ENCODE peak calls at places on chromosomes 16 and 17, in six cellular contexts. U is OCI-LY7, Q is HCT116, N is PC-3, J is SK-N-SH, V is MM.1S. W is an unnamed sample.

GRCh38 chr16:52547001-52547833 is at the start of gene TOX3:
- DNase-seq in J (peak; percentile 48), N (no peak), V (no peak), Q (no peak), U (no peak), W (peak; percentile 64)

GRCh38 chr17:39916918-39917317 is 1.5 kb downstream of the GSDMB start:
- DNase-seq in Q (no peak), J (no peak), N (no peak), U (no peak), V (no peak), W (peak; percentile 47)

GRCh38 chr17:50575581-50576210 is 15.2 kb downstream of the CACNA1G start:
- DNase-seq in N (no peak), V (peak; percentile 19), U (no peak), J (no peak), Q (no peak), W (peak; percentile 46)

GRCh38 chr16:50396770-50397525 is 28.2 kb upstream of the BRD7 start:
- DNase-seq in Q (peak; percentile 92), U (no peak), V (no peak), J (no peak), N (peak; percentile 93), W (no peak)

GRCh38 chr17:74330446-74330845 is 4.4 kb downstream of the KIF19 start:
- DNase-seq in J (no peak), Q (no peak), N (no peak), U (no peak), V (no peak), W (no peak)

GRCh38 chr17:65455972-65456343 is 105.5 kb downstream of the AXIN2 start:
- DNase-seq in V (no peak), Q (no peak), N (peak; percentile 43), U (peak; percentile 8), J (peak; percentile 58), W (peak; percentile 68)

GRCh38 chr17:76353599-76354316 is at the start of gene PRPSAP1:
- DNase-seq in J (peak; percentile 97), N (peak; percentile 97), Q (peak; percentile 93), V (peak; percentile 95), U (peak; percentile 97), W (peak; percentile 96)

GRCh38 chr16:89615596-89616090 is 2.2 kb downstream of the DPEP1 start:
- DNase-seq in Q (no peak), N (no peak), V (no peak), U (no peak), J (peak; percentile 87), W (peak; percentile 68)

GRCh38 chr17:48374650-48375230 is 55.3 kb downstream of the SKAP1 start:
- DNase-seq in N (peak; percentile 72), U (peak; percentile 66), Q (peak; percentile 63), V (peak; percentile 41), J (peak; percentile 24), W (peak; percentile 85)

GRCh38 chr16:739560-740458 is 988 bp downstream of the CIAO3 start:
- DNase-seq in V (no peak), J (no peak), N (no peak), Q (no peak), U (no peak), W (no peak)

GRCh38 chr17:79940381-79941087 is 95.1 kb downstream of the TBC1D16 start:
- DNase-seq in Q (no peak), J (no peak), U (no peak), N (no peak), V (no peak), W (no peak)

GRCh38 chr17:50830994-50831393 is 4.4 kb upstream of the WFIKKN2 start:
- DNase-seq in Q (no peak), N (no peak), U (no peak), V (no peak), J (peak; percentile 61), W (peak; percentile 33)

GRCh38 chr16:77449208-77449607 is 14.4 kb upstream of the ADAMTS18 start:
- DNase-seq in J (no peak), V (no peak), Q (no peak), U (no peak), N (no peak), W (no peak)

GRCh38 chr17:62703269-62703775 is 75.9 kb downstream of the MRC2 start:
- DNase-seq in U (no peak), N (peak; percentile 97), J (no peak), V (no peak), Q (no peak), W (no peak)

GRCh38 chr16:64830653-64831052 is 291.2 kb downstream of the CDH11 start:
- DNase-seq in Q (no peak), U (no peak), N (peak; percentile 16), J (no peak), V (no peak), W (no peak)

GRCh38 chr16:83533193-83533592 is 274.6 kb upstream of the HSBP1 start:
- DNase-seq in J (no peak), V (no peak), N (peak; percentile 37), U (no peak), Q (no peak), W (no peak)

GRCh38 chr16:49443576-49443975 is 70.0 kb downstream of the C16orf78 start:
- DNase-seq in N (no peak), U (no peak), J (no peak), V (no peak), Q (no peak), W (no peak)

GRCh38 chr16:9469512-9469911 is 378.1 kb downstream of the HAPSTR1 start:
- DNase-seq in V (no peak), N (no peak), J (no peak), U (no peak), Q (no peak), W (no peak)

GRCh38 chr17:61570118-61570517 is 20.9 kb downstream of the NACA2 start:
- DNase-seq in N (peak; percentile 73), U (peak; percentile 30), Q (peak; percentile 68), V (no peak), J (no peak), W (no peak)

GRCh38 chr16:81553080-81553813 is 108.6 kb downstream of the CMIP start:
- DNase-seq in N (no peak), Q (no peak), U (no peak), V (no peak), J (peak; percentile 48), W (no peak)

GRCh38 chr17:74274703-74275340 is 788 bp downstream of the DNAI2 start:
- DNase-seq in V (no peak), J (no peak), Q (no peak), U (peak; percentile 20), N (no peak), W (no peak)

GRCh38 chr16:6616746-6617145 is 715.9 kb upstream of the RBFOX1 start:
- DNase-seq in Q (no peak), U (no peak), V (no peak), J (no peak), N (no peak), W (no peak)

GRCh38 chr16:6615661-6616060 is 717.0 kb upstream of the RBFOX1 start:
- DNase-seq in Q (no peak), J (no peak), N (no peak), U (no peak), V (no peak), W (no peak)

DNA sequence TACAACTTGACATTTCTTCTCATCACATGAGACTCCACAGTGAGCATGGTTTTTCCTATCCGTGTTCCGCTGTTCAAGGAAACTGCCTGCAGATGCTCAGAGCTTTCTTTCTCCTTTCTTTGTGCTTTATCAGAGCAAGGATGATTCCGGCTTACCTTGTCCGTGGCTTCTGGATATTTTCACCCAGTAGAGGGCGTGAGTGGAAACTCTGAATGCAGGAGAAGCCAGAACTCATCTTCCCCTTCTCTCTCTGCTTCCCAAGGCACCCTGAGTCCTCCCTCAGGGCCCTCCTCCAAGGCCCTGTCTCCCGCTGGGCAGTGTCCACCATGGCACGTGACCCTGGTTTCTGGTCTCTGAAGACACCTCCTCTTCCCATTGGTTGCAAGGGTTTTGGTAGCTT is 721.1 kb upstream of the RBFOX1 start:
- DNase-seq in Q (no peak), N (no peak), J (no peak), U (no peak), V (no peak), W (peak; percentile 53)
- TF ChIP-seq EZH2phosphoT487 in Q (no peak), N (no peak), J (no peak), U (no peak), V (no peak), W (no peak)

GRCh38 chr16:3582276-3583165 is 5.3 kb upstream of the NLRC3 start:
- DNase-seq in J (no peak), U (no peak), N (no peak), Q (no peak), V (no peak), W (no peak)

GRCh38 chr16:3583303-3584038 is 6.3 kb upstream of the NLRC3 start:
- DNase-seq in U (no peak), V (no peak), N (no peak), Q (no peak), J (no peak), W (no peak)

GRCh38 chr16:3587547-3588110 is 10.4 kb upstream of the NLRC3 start:
- DNase-seq in J (no peak), U (peak; percentile 94), N (no peak), V (no peak), Q (no peak), W (no peak)

GRCh38 chr16:3581392-3581791 is 4.2 kb upstream of the NLRC3 start:
- DNase-seq in J (no peak), U (no peak), V (no peak), N (no peak), Q (no peak), W (no peak)

GRCh38 chr16:3584412-3584811 is 7.2 kb upstream of the NLRC3 start:
- DNase-seq in N (no peak), J (no peak), V (no peak), Q (no peak), U (no peak), W (no peak)
- TF ChIP-seq EZH2phosphoT487 in N (no peak), J (no peak), V (no peak), Q (no peak), U (no peak), W (no peak)

GRCh38 chr16:74078877-74079586 is 217.6 kb upstream of the PSMD7 start:
- DNase-seq in J (no peak), N (no peak), V (no peak), Q (no peak), U (no peak), W (no peak)

GRCh38 chr16:74073471-74073870 is 223.1 kb upstream of the PSMD7 start:
- DNase-seq in V (no peak), U (no peak), N (no peak), J (no peak), Q (no peak), W (no peak)

GRCh38 chr16:74071996-74072559 is 224.5 kb upstream of the PSMD7 start:
- DNase-seq in Q (no peak), J (no peak), U (no peak), N (no peak), V (no peak), W (no peak)

GRCh38 chr16:74075393-74075792 is 221.2 kb upstream of the PSMD7 start:
- DNase-seq in Q (no peak), N (no peak), U (no peak), J (no peak), V (no peak), W (no peak)

DNA sequence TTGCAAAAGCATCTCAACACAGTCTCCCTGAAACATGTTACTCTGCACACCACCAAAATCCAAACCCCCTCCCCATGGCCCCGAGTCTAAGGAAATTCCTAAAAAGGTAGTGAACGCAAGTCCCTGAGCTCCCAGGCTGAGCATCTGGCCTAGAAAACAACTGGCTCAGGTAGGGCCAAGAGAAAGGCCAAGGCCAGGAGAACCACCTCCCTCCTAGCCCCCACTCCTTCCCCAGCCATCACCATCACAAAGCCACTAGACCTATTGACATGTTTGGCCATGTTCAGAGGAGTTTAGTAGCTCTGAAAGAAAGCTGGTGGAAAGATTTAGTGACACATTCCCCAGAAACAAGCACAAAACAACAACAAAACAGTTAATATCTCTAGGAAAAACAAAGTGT is 220.0 kb upstream of the PSMD7 start:
- DNase-seq in Q (no peak), V (no peak), J (no peak), N (no peak), U (no peak), W (peak; percentile 15)
- TF ChIP-seq EZH2phosphoT487 in Q (no peak), V (no peak), J (no peak), N (no peak), U (no peak), W (no peak)

GRCh38 chr17:59424331-59424730 is 92.9 kb downstream of the YPEL2 start:
- DNase-seq in J (no peak), N (no peak), V (peak; percentile 41), U (no peak), Q (no peak), W (no peak)
- TF ChIP-seq EZH2phosphoT487 in J (no peak), N (no peak), V (no peak), U (no peak), Q (no peak), W (no peak)